ENCODE peak calls at places on chromosomes 3 and 15, in ten cellular contexts. One of them, this sample, is unnamed.

GRCh38 chr3:58237940-58238681 is 519 bp downstream of the ABHD6 start:
- DNase-seq in nephron progenitor cell: peak
- DNase-seq in HCT116: no peak
- DNase-seq in Panc1: no peak
- DNase-seq in mesothelial cell of epicardium: no peak
- DNase-seq in tibial artery: peak
- DNase-seq in right lobe of liver: peak
- DNase-seq in neural progenitor cell: peak
- DNase-seq in AG04450: no peak
- DNase-seq in fibroblast of pulmonary artery: peak
- DNase-seq in this sample: peak

GRCh38 chr3:127491323-127491722 is 99.2 kb downstream of the TPRA1 start:
- DNase-seq in nephron progenitor cell: no peak
- DNase-seq in HCT116: no peak
- DNase-seq in Panc1: no peak
- DNase-seq in mesothelial cell of epicardium: no peak
- DNase-seq in tibial artery: no peak
- DNase-seq in right lobe of liver: no peak
- DNase-seq in neural progenitor cell: no peak
- DNase-seq in AG04450: no peak
- DNase-seq in fibroblast of pulmonary artery: no peak
- DNase-seq in this sample: no peak

GRCh38 chr3:59809750-59810444 is 760.1 kb upstream of the CFAP20DC start:
- DNase-seq in nephron progenitor cell: no peak
- DNase-seq in HCT116: no peak
- DNase-seq in Panc1: no peak
- DNase-seq in mesothelial cell of epicardium: no peak
- DNase-seq in tibial artery: no peak
- DNase-seq in right lobe of liver: no peak
- DNase-seq in neural progenitor cell: no peak
- DNase-seq in AG04450: peak
- DNase-seq in fibroblast of pulmonary artery: peak
- DNase-seq in this sample: no peak

GRCh38 chr3:134685881-134686802 is 35.3 kb upstream of the KY start:
- DNase-seq in nephron progenitor cell: no peak
- DNase-seq in HCT116: no peak
- DNase-seq in Panc1: no peak
- DNase-seq in mesothelial cell of epicardium: no peak
- DNase-seq in tibial artery: no peak
- DNase-seq in right lobe of liver: no peak
- DNase-seq in neural progenitor cell: no peak
- DNase-seq in AG04450: peak
- DNase-seq in fibroblast of pulmonary artery: peak
- DNase-seq in this sample: no peak

GRCh38 chr3:72907851-72908620 is 20.2 kb downstream of the GXYLT2 start:
- DNase-seq in nephron progenitor cell: no peak
- DNase-seq in HCT116: no peak
- DNase-seq in Panc1: no peak
- DNase-seq in mesothelial cell of epicardium: no peak
- DNase-seq in tibial artery: peak
- DNase-seq in right lobe of liver: no peak
- DNase-seq in neural progenitor cell: no peak
- DNase-seq in AG04450: peak
- DNase-seq in fibroblast of pulmonary artery: peak
- DNase-seq in this sample: no peak

GRCh38 chr15:96347181-96348111 is 16.9 kb downstream of the NR2F2 start:
- DNase-seq in nephron progenitor cell: peak
- DNase-seq in HCT116: no peak
- DNase-seq in Panc1: no peak
- DNase-seq in mesothelial cell of epicardium: peak
- DNase-seq in tibial artery: peak
- DNase-seq in right lobe of liver: no peak
- DNase-seq in neural progenitor cell: peak
- DNase-seq in AG04450: no peak
- DNase-seq in fibroblast of pulmonary artery: peak
- DNase-seq in this sample: no peak

GRCh38 chr15:65067645-65068416 is at the start of gene RASL12:
- DNase-seq in nephron progenitor cell: peak
- DNase-seq in HCT116: no peak
- DNase-seq in Panc1: no peak
- DNase-seq in mesothelial cell of epicardium: no peak
- DNase-seq in tibial artery: peak
- DNase-seq in right lobe of liver: no peak
- DNase-seq in neural progenitor cell: peak
- DNase-seq in AG04450: no peak
- DNase-seq in fibroblast of pulmonary artery: no peak
- DNase-seq in this sample: no peak

GRCh38 chr15:40487816-40488682 is 17.3 kb downstream of the CHST14 start:
- DNase-seq in nephron progenitor cell: no peak
- DNase-seq in HCT116: no peak
- DNase-seq in Panc1: no peak
- DNase-seq in mesothelial cell of epicardium: no peak
- DNase-seq in tibial artery: no peak
- DNase-seq in right lobe of liver: no peak
- DNase-seq in neural progenitor cell: no peak
- DNase-seq in AG04450: no peak
- DNase-seq in fibroblast of pulmonary artery: no peak
- DNase-seq in this sample: no peak

GRCh38 chr15:70474367-70474681 is 289.0 kb downstream of the UACA start:
- DNase-seq in nephron progenitor cell: no peak
- DNase-seq in HCT116: no peak
- DNase-seq in Panc1: no peak
- DNase-seq in mesothelial cell of epicardium: no peak
- DNase-seq in tibial artery: no peak
- DNase-seq in right lobe of liver: no peak
- DNase-seq in neural progenitor cell: no peak
- DNase-seq in AG04450: no peak
- DNase-seq in fibroblast of pulmonary artery: no peak
- DNase-seq in this sample: no peak

GRCh38 chr3:66693461-66693912 is 192.7 kb upstream of the LRIG1 start:
- DNase-seq in nephron progenitor cell: no peak
- DNase-seq in HCT116: no peak
- DNase-seq in Panc1: no peak
- DNase-seq in mesothelial cell of epicardium: no peak
- DNase-seq in tibial artery: no peak
- DNase-seq in right lobe of liver: peak
- DNase-seq in neural progenitor cell: no peak
- DNase-seq in AG04450: no peak
- DNase-seq in fibroblast of pulmonary artery: peak
- DNase-seq in this sample: no peak

GRCh38 chr3:55782806-55783205 is 295.7 kb upstream of the WNT5A start:
- DNase-seq in nephron progenitor cell: no peak
- DNase-seq in HCT116: no peak
- DNase-seq in Panc1: no peak
- DNase-seq in mesothelial cell of epicardium: no peak
- DNase-seq in tibial artery: no peak
- DNase-seq in right lobe of liver: no peak
- DNase-seq in neural progenitor cell: no peak
- DNase-seq in AG04450: no peak
- DNase-seq in fibroblast of pulmonary artery: no peak
- DNase-seq in this sample: no peak

GRCh38 chr3:156682963-156683362 is 8.6 kb downstream of the TIPARP start:
- DNase-seq in nephron progenitor cell: no peak
- DNase-seq in HCT116: no peak
- DNase-seq in Panc1: no peak
- DNase-seq in mesothelial cell of epicardium: no peak
- DNase-seq in tibial artery: no peak
- DNase-seq in right lobe of liver: no peak
- DNase-seq in neural progenitor cell: no peak
- DNase-seq in AG04450: no peak
- DNase-seq in fibroblast of pulmonary artery: no peak
- DNase-seq in this sample: no peak

GRCh38 chr3:46703013-46703520 is 1.9 kb downstream of the TMIE start:
- DNase-seq in nephron progenitor cell: no peak
- DNase-seq in HCT116: no peak
- DNase-seq in Panc1: no peak
- DNase-seq in mesothelial cell of epicardium: no peak
- DNase-seq in tibial artery: no peak
- DNase-seq in right lobe of liver: peak
- DNase-seq in neural progenitor cell: no peak
- DNase-seq in AG04450: no peak
- DNase-seq in fibroblast of pulmonary artery: no peak
- DNase-seq in this sample: peak

DNA sequence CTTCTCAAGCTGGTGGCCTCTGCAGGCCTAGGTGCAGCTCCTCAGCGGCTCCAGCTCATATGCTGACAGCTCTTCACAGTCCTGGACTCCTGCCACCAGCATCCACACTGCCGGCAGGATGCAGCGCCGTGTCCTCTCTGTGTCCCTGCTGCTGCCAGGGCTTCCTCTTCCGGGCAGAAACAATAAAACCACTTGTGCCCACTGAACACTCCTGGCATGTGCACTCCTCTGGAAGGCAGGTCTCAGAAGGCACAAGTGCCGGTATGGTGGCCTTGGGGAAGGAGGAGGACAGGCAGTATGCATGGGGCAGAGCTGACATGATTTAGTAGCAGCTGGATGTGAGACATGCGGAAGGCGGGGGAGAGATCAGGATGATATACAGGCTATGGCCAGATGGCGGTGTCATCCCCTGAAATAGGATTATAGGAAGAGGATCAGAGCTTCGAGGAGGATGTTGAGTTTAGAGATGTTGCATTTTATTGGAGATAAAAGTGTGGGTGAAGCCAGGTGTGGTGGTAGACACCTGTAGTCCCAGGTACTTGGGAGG is 7.5 kb upstream of the MAN2A2 start:
- DNase-seq in nephron progenitor cell: no peak
- DNase-seq in HCT116: no peak
- DNase-seq in Panc1: no peak
- DNase-seq in mesothelial cell of epicardium: no peak
- DNase-seq in tibial artery: no peak
- DNase-seq in right lobe of liver: peak
- DNase-seq in neural progenitor cell: peak
- DNase-seq in AG04450: no peak
- DNase-seq in fibroblast of pulmonary artery: peak
- DNase-seq in this sample: no peak
- TF ChIP-seq CTCF in nephron progenitor cell: no peak
- TF ChIP-seq CTCF in HCT116: no peak
- TF ChIP-seq CTCF in Panc1: peak
- TF ChIP-seq CTCF in mesothelial cell of epicardium: no peak
- TF ChIP-seq CTCF in tibial artery: no peak
- TF ChIP-seq CTCF in right lobe of liver: no peak
- TF ChIP-seq CTCF in neural progenitor cell: peak
- TF ChIP-seq CTCF in AG04450: peak
- TF ChIP-seq CTCF in fibroblast of pulmonary artery: no peak
- TF ChIP-seq CTCF in this sample: peak

GRCh38 chr3:194287977-194288706 is 63.0 kb downstream of the CPN2 start:
- DNase-seq in nephron progenitor cell: no peak
- DNase-seq in HCT116: no peak
- DNase-seq in Panc1: no peak
- DNase-seq in mesothelial cell of epicardium: no peak
- DNase-seq in tibial artery: peak
- DNase-seq in right lobe of liver: no peak
- DNase-seq in neural progenitor cell: no peak
- DNase-seq in AG04450: no peak
- DNase-seq in fibroblast of pulmonary artery: no peak
- DNase-seq in this sample: no peak
- TF ChIP-seq CTCF in nephron progenitor cell: no peak
- TF ChIP-seq CTCF in HCT116: peak
- TF ChIP-seq CTCF in Panc1: no peak
- TF ChIP-seq CTCF in mesothelial cell of epicardium: peak
- TF ChIP-seq CTCF in tibial artery: no peak
- TF ChIP-seq CTCF in right lobe of liver: no peak
- TF ChIP-seq CTCF in neural progenitor cell: peak
- TF ChIP-seq CTCF in AG04450: peak
- TF ChIP-seq CTCF in fibroblast of pulmonary artery: no peak
- TF ChIP-seq CTCF in this sample: no peak

DNA sequence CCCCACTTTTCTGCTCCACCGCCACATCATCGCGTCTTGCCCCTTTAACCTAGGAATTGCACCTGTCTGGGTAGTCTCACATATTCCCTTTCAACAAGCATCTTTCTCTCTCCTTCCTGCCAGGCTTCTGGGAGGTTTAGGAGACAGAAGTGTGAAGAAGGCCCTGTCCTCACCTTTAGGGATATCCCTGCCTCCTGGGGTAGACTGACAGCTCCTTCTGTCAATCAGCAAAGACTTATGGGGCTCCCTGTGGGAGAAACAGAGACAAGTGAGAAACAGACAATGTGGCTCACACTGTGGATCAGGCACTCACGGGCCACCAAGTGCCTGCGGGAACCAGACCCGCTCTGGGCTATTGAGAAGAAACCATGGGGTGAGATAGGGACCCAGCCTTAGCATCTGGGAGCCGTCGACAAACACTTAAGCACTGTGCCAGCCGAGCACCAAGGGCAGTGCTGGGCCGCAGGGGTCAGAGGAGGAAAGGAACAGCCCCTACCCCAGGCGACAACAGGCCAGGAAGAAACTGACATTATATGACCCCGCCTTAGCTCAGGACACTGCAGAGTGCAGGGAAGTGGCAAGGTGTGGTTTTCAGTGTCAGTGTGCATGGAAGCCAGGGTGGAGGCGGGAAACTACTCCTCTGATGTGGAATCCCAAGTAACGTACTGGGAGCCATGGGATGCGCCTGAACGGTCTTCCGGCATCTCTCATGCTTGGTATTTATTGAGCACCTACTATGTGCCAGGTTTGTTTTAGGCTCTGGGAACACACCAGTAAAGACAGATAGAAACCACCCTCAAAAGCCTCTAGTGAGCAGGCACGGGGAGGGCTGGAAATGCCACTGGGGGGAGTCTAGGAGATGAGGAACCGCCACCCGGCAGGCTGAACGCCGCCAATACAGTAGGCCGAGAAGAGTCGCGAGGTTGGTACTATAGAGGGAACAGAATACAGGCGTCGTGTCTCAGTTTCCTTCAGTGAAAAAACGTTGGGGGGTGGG is 1.8 kb downstream of the EFCC1 start:
- DNase-seq in nephron progenitor cell: no peak
- DNase-seq in HCT116: no peak
- DNase-seq in Panc1: no peak
- DNase-seq in mesothelial cell of epicardium: no peak
- DNase-seq in tibial artery: peak
- DNase-seq in right lobe of liver: no peak
- DNase-seq in neural progenitor cell: no peak
- DNase-seq in AG04450: no peak
- DNase-seq in fibroblast of pulmonary artery: no peak
- DNase-seq in this sample: no peak
- TF ChIP-seq CTCF in nephron progenitor cell: no peak
- TF ChIP-seq CTCF in HCT116: no peak
- TF ChIP-seq CTCF in Panc1: no peak
- TF ChIP-seq CTCF in mesothelial cell of epicardium: no peak
- TF ChIP-seq CTCF in tibial artery: no peak
- TF ChIP-seq CTCF in right lobe of liver: no peak
- TF ChIP-seq CTCF in neural progenitor cell: no peak
- TF ChIP-seq CTCF in AG04450: no peak
- TF ChIP-seq CTCF in fibroblast of pulmonary artery: no peak
- TF ChIP-seq CTCF in this sample: no peak

GRCh38 chr3:104461431-104461830 is 905.3 kb upstream of the ALCAM start:
- DNase-seq in nephron progenitor cell: no peak
- DNase-seq in HCT116: no peak
- DNase-seq in Panc1: no peak
- DNase-seq in mesothelial cell of epicardium: no peak
- DNase-seq in tibial artery: no peak
- DNase-seq in right lobe of liver: no peak
- DNase-seq in neural progenitor cell: no peak
- DNase-seq in AG04450: no peak
- DNase-seq in fibroblast of pulmonary artery: no peak
- DNase-seq in this sample: no peak

GRCh38 chr3:104458657-104459056 is 908.1 kb upstream of the ALCAM start:
- DNase-seq in nephron progenitor cell: no peak
- DNase-seq in HCT116: no peak
- DNase-seq in Panc1: no peak
- DNase-seq in mesothelial cell of epicardium: no peak
- DNase-seq in tibial artery: no peak
- DNase-seq in right lobe of liver: no peak
- DNase-seq in neural progenitor cell: no peak
- DNase-seq in AG04450: no peak
- DNase-seq in fibroblast of pulmonary artery: no peak
- DNase-seq in this sample: no peak

GRCh38 chr3:104460477-104461406 is 906.0 kb upstream of the ALCAM start:
- DNase-seq in nephron progenitor cell: no peak
- DNase-seq in HCT116: peak
- DNase-seq in Panc1: no peak
- DNase-seq in mesothelial cell of epicardium: no peak
- DNase-seq in tibial artery: no peak
- DNase-seq in right lobe of liver: no peak
- DNase-seq in neural progenitor cell: peak
- DNase-seq in AG04450: peak
- DNase-seq in fibroblast of pulmonary artery: peak
- DNase-seq in this sample: no peak
- TF ChIP-seq CTCF in nephron progenitor cell: peak
- TF ChIP-seq CTCF in HCT116: peak
- TF ChIP-seq CTCF in Panc1: peak
- TF ChIP-seq CTCF in mesothelial cell of epicardium: no peak
- TF ChIP-seq CTCF in tibial artery: peak
- TF ChIP-seq CTCF in right lobe of liver: peak
- TF ChIP-seq CTCF in neural progenitor cell: peak
- TF ChIP-seq CTCF in AG04450: peak
- TF ChIP-seq CTCF in fibroblast of pulmonary artery: peak
- TF ChIP-seq CTCF in this sample: no peak

This sample was measured in CD14-positive monocyte.